ENCODE peak calls at places on chromosome 13, in five cellular contexts. K is tibial nerve, U is lower lobe of right lung, A is cardiac muscle cell, F is DND-41. O is an unnamed sample. For H3K4me1, the result is how much of the 10 kb centered on the place peaks cover.

GRCh38 chr13:61410669-61411297 is 4.9 kb downstream of the PCDH20 start:
- DNase-seq in K (no peak), U (no peak), A (peak), F (no peak), O (peak)

GRCh38 chr13:77810430-77810829 is 108.2 kb downstream of the EDNRB start:
- DNase-seq in K (no peak), U (no peak), A (peak), F (peak), O (no peak)

GRCh38 chr13:23956106-23956505 is 58.8 kb upstream of the C1QTNF9B start:
- DNase-seq in K (no peak), U (no peak), A (no peak), F (no peak), O (peak)

GRCh38 chr13:77502104-77502720 is 33.3 kb upstream of the SCEL start:
- DNase-seq in K (no peak), U (no peak), A (no peak), F (no peak), O (no peak)

GRCh38 chr13:99191336-99191899 is 9.2 kb upstream of the UBAC2 start:
- DNase-seq in K (no peak), U (no peak), A (no peak), F (no peak), O (no peak)

GRCh38 chr13:20776751-20777150 is 3.0 kb upstream of the EEF1AKMT1 start:
- DNase-seq in K (no peak), U (no peak), A (no peak), F (no peak), O (no peak)

GRCh38 chr13:73261739-73262216 is 203.0 kb downstream of the KLF5 start:
- DNase-seq in K (no peak), U (no peak), A (no peak), F (no peak), O (no peak)

GRCh38 chr13:112522578-112522977 is 65.4 kb downstream of the TUBGCP3 start:
- DNase-seq in K (no peak), U (no peak), A (no peak), F (no peak), O (no peak)

GRCh38 chr13:50650936-50651638 is 192.4 kb downstream of the DLEU7 start:
- DNase-seq in K (no peak), U (no peak), A (no peak), F (peak), O (peak)

GRCh38 chr13:53250272-53250875 is 221.8 kb downstream of the OLFM4 start:
- DNase-seq in K (peak), U (no peak), A (peak), F (peak), O (no peak)

GRCh38 chr13:70339738-70340137 is 231.5 kb upstream of the KLHL1 start:
- DNase-seq in K (no peak), U (no peak), A (peak), F (no peak), O (no peak)

GRCh38 chr13:30143671-30144400 is 163.5 kb downstream of the KATNAL1 start:
- DNase-seq in K (no peak), U (no peak), A (no peak), F (no peak), O (peak)

GRCh38 chr13:98317573-98318171 is 140.6 kb upstream of the RNF113B start:
- DNase-seq in K (no peak), U (no peak), A (no peak), F (no peak), O (no peak)

GRCh38 chr13:39855236-39855635 is 199.8 kb downstream of the COG6 start:
- DNase-seq in K (no peak), U (no peak), A (no peak), F (no peak), O (no peak)

GRCh38 chr13:91072511-91072910 is 275.0 kb upstream of the MIR17HG start:
- DNase-seq in K (no peak), U (no peak), A (no peak), F (no peak), O (no peak)

GRCh38 chr13:59728896-59729545 is 434.7 kb downstream of the DIAPH3 start:
- DNase-seq in K (no peak), U (no peak), A (no peak), F (no peak), O (no peak)

GRCh38 chr13:70249332-70250064 is 141.2 kb upstream of the KLHL1 start:
- DNase-seq in K (no peak), U (no peak), A (no peak), F (no peak), O (no peak)

GRCh38 chr13:95298971-95299627 is 2.2 kb downstream of the ABCC4 start:
- DNase-seq in K (no peak), U (no peak), A (no peak), F (no peak), O (peak)

GRCh38 chr13:87259479-87260083 is 411.6 kb upstream of the SLITRK5 start:
- DNase-seq in K (no peak), U (no peak), A (peak), F (no peak), O (no peak)

GRCh38 chr13:45604892-45605291 is 10.6 kb downstream of the ERICH6B start:
- DNase-seq in K (no peak), U (no peak), A (no peak), F (no peak), O (no peak)

GRCh38 chr13:95698047-95698749 is 21.3 kb downstream of the DNAJC3 start:
- DNase-seq in K (no peak), U (no peak), A (no peak), F (no peak), O (no peak)

GRCh38 chr13:20219585-20219984 is 12.5 kb downstream of the GJB6 start:
- DNase-seq in K (no peak), U (no peak), A (no peak), F (no peak), O (no peak)

GRCh38 chr13:35014606-35015005 is 72.5 kb downstream of the NBEA start:
- DNase-seq in K (no peak), U (no peak), A (no peak), F (no peak), O (peak)

GRCh38 chr13:44422755-44423643 is 49.4 kb downstream of the SERP2 start:
- DNase-seq in K (no peak), U (no peak), A (no peak), F (peak), O (no peak)

GRCh38 chr13:20035130-20035529 is 76.6 kb downstream of the ZMYM2 start:
- DNase-seq in K (no peak), U (no peak), A (no peak), F (no peak), O (peak)

GRCh38 chr13:33454844-33455256 is 169.3 kb upstream of the STARD13 start:
- DNase-seq in K (no peak), U (no peak), A (no peak), F (no peak), O (peak)

GRCh38 chr13:44136693-44137268 is 236.8 kb upstream of the SERP2 start:
- DNase-seq in K (no peak), U (no peak), A (no peak), F (no peak), O (no peak)

GRCh38 chr13:44271915-44272341 is 101.7 kb upstream of the SERP2 start:
- DNase-seq in K (peak), U (no peak), A (peak), F (no peak), O (peak)

GRCh38 chr13:105219636-105220035 is 1315.8 kb downstream of the EFNB2 start:
- DNase-seq in K (no peak), U (no peak), A (no peak), F (no peak), O (no peak)

GRCh38 chr13:71906438-71906837 is 39.4 kb upstream of the DACH1 start:
- DNase-seq in K (no peak), U (no peak), A (no peak), F (no peak), O (no peak)

GRCh38 chr13:80524447-80525215 is 183.7 kb upstream of the SPRY2 start:
- DNase-seq in K (no peak), U (no peak), A (no peak), F (no peak), O (no peak)

GRCh38 chr13:101739382-101740178 is 287.1 kb downstream of the ITGBL1 start:
- DNase-seq in K (no peak), U (no peak), A (no peak), F (no peak), O (no peak)

GRCh38 chr13:34044041-34044440 is 226.1 kb downstream of the RFC3 start:
- DNase-seq in K (no peak), U (no peak), A (no peak), F (no peak), O (no peak)

GRCh38 chr13:99900960-99901359 is 70.6 kb downstream of the ZIC5 start:
- DNase-seq in K (no peak), U (no peak), A (no peak), F (no peak), O (no peak)

GRCh38 chr13:91174886-91175501 is 172.5 kb upstream of the MIR17HG start:
- DNase-seq in K (no peak), U (peak), A (no peak), F (no peak), O (peak)

GRCh38 chr13:113837554-113838355 is 26.1 kb downstream of the GAS6 start:
- DNase-seq in K (peak), U (peak), A (peak), F (no peak), O (peak)

GRCh38 chr13:77176350-77176749 is 149.4 kb upstream of the FBXL3 start:
- DNase-seq in K (no peak), U (no peak), A (no peak), F (no peak), O (no peak)

GRCh38 chr13:31195616-31196015 is 4.2 kb upstream of the B3GLCT start:
- DNase-seq in K (no peak), U (no peak), A (no peak), F (no peak), O (no peak)

GRCh38 chr13:38763446-38764381 is 76.8 kb downstream of the FREM2 start:
- DNase-seq in K (no peak), U (no peak), A (peak), F (peak), O (peak)
- TF ChIP-seq CTCF in K (peak), U (peak), A (peak), F (peak), O (peak)

GRCh38 chr13:42048625-42049453 is at the start of gene DGKH:
- DNase-seq in K (peak), U (peak), A (peak), F (peak), O (peak)
- H3K4me1 ChIP-seq in K (under half), U (under half), A (under half), F (under half), O (under half)

DNA sequence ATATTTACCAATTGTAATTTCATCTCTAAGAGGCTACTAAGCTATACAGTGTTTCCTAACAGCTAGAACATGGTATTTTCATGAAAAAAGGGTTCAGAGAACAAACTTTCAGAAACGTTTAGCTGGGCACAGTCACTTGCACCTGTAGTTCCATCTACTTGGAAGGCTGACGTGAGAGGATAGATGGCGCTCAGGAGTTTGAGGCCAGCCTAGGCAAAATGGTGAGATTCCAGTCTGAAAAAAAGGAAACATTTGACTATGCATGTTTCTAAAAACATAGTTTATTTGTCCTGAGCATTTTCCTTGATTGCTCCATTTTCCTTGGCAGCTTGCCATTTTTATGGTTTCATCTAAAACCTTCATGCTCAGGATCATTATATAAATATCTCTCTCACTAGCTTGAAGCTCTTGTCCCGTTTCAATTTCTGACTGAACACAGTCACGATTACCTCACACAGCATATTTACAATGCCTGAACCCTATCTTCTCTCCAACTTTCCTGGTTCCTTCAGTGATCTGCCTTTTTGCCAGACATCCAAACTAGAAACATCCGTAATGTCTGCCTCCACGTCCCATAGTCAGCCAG is 200.8 kb downstream of the RGCC start:
- DNase-seq in K (no peak), U (no peak), A (no peak), F (no peak), O (peak)
- TF ChIP-seq CTCF in K (no peak), U (no peak), A (peak), F (no peak), O (no peak)

GRCh38 chr13:27971236-27971645 is 2.1 kb upstream of the CDX2 start:
- DNase-seq in K (no peak), U (no peak), A (no peak), F (no peak), O (peak)

GRCh38 chr13:27972619-27972877 is 3.4 kb upstream of the CDX2 start:
- DNase-seq in K (no peak), U (no peak), A (no peak), F (no peak), O (no peak)

GRCh38 chr13:27973291-27973690 is 4.2 kb upstream of the CDX2 start:
- DNase-seq in K (no peak), U (no peak), A (no peak), F (no peak), O (peak)

GRCh38 chr13:27970382-27971235 is 1.5 kb upstream of the CDX2 start:
- DNase-seq in K (no peak), U (no peak), A (no peak), F (no peak), O (peak)

GRCh38 chr13:27971776-27972618 is 2.9 kb upstream of the CDX2 start:
- DNase-seq in K (no peak), U (no peak), A (no peak), F (no peak), O (peak)
- H3K4me1 ChIP-seq in K (under half), U (under half), A (under half), F (under half), O (under half)

GRCh38 chr13:48643159-48643558 is 10.6 kb upstream of the CYSLTR2 start:
- DNase-seq in K (no peak), U (no peak), A (no peak), F (no peak), O (no peak)
- TF ChIP-seq CTCF in K (no peak), U (no peak), A (no peak), F (peak), O (no peak)

GRCh38 chr13:75421987-75422386 is 60.0 kb downstream of the TBC1D4 start:
- DNase-seq in K (no peak), U (no peak), A (no peak), F (no peak), O (no peak)
- H3K4me1 ChIP-seq in K (under half), U (under half), A (under half), F (under half), O (under half)

GRCh38 chr13:27556109-27556508 is 64.2 kb downstream of the LNX2 start:
- DNase-seq in K (peak), U (no peak), A (no peak), F (no peak), O (peak)
- TF ChIP-seq CTCF in K (peak), U (no peak), A (peak), F (no peak), O (peak)